ENCODE peak calls at places on chromosome 9, in six cellular contexts. V is dorsolateral prefrontal cortex, A is brain microvascular endothelial cell, Z is sigmoid colon, H is fibroblast of lung, K is small intestine. R is an unnamed sample.
A peak's percentile ranks its signal among the peaks of the same experiment; 100 is the strongest.

GRCh38 chr9:119157196-119157595 is 212.0 kb downstream of the BRINP1 start:
- DNase-seq in Z (no peak), H (peak; percentile 57), K (no peak), A (no peak), V (no peak), R (no peak)

GRCh38 chr9:116345817-116346216 is 192.2 kb downstream of the PAPPA start:
- DNase-seq in K (no peak), Z (no peak), A (no peak), H (no peak), V (no peak), R (no peak)

GRCh38 chr9:103942171-103942570 is 151.9 kb upstream of the SMC2 start:
- DNase-seq in H (no peak), Z (no peak), K (no peak), A (no peak), V (no peak), R (no peak)

GRCh38 chr9:80501635-80502034 is 929.9 kb downstream of the TLE4 start:
- DNase-seq in A (peak; percentile 51), H (peak; percentile 3), Z (no peak), V (no peak), K (no peak), R (no peak)

GRCh38 chr9:124574944-124575343 is 67.7 kb upstream of the NR5A1 start:
- DNase-seq in K (peak; percentile 45), A (peak; percentile 53), V (no peak), Z (no peak), H (peak; percentile 71), R (no peak)

GRCh38 chr9:77846957-77847574 is 184.5 kb downstream of the GNAQ start:
- DNase-seq in A (peak; percentile 55), Z (no peak), V (no peak), K (peak; percentile 21), H (peak; percentile 70), R (no peak)

GRCh38 chr9:3331801-3332200 is 194.0 kb downstream of the RFX3 start:
- DNase-seq in Z (no peak), K (no peak), A (peak; percentile 3), V (no peak), H (no peak), R (no peak)

GRCh38 chr9:8917978-8918739 is 1118.6 kb upstream of the DMAC1 start:
- DNase-seq in K (no peak), A (no peak), V (no peak), H (no peak), Z (no peak), R (no peak)

GRCh38 chr9:114348906-114349482 is 19.3 kb downstream of the ORM2 start:
- DNase-seq in A (peak; percentile 98), K (no peak), Z (peak; percentile 95), V (no peak), H (peak; percentile 100), R (peak; percentile 22)

GRCh38 chr9:3936520-3937235 is 363.2 kb downstream of the GLIS3 start:
- DNase-seq in V (no peak), K (no peak), Z (no peak), A (no peak), H (no peak), R (no peak)

GRCh38 chr9:114061830-114062474 is 16.1 kb downstream of the AMBP start:
- DNase-seq in H (no peak), A (no peak), K (peak; percentile 8), V (no peak), Z (no peak), R (no peak)

GRCh38 chr9:71716138-71716909 is 52.0 kb downstream of the CEMIP2 start:
- DNase-seq in Z (no peak), K (no peak), H (no peak), A (no peak), V (no peak), R (no peak)

GRCh38 chr9:133777111-133777791 is 39.1 kb upstream of the SARDH start:
- DNase-seq in V (peak; percentile 16), K (no peak), A (no peak), Z (no peak), H (no peak), R (no peak)

GRCh38 chr9:94915476-94916450 is 189.3 kb downstream of the AOPEP start:
- DNase-seq in V (no peak), H (no peak), Z (no peak), A (no peak), K (no peak), R (no peak)

GRCh38 chr9:113873926-113874325 is 2.2 kb upstream of the ZNF618 start:
- DNase-seq in V (no peak), A (no peak), H (no peak), K (no peak), Z (no peak), R (no peak)

GRCh38 chr9:37970301-37971106 is 66.6 kb upstream of the SLC25A51 start:
- DNase-seq in H (no peak), A (no peak), Z (no peak), V (no peak), K (no peak), R (no peak)

GRCh38 chr9:136326061-136326776 is 1.1 kb upstream of the GPSM1 start:
- DNase-seq in Z (no peak), V (no peak), K (no peak), A (peak; percentile 34), H (peak; percentile 82), R (no peak)

GRCh38 chr9:105862002-105862401 is 167.7 kb downstream of the TMEM38B start:
- DNase-seq in A (no peak), K (no peak), V (no peak), H (no peak), Z (no peak), R (no peak)

GRCh38 chr9:114905160-114905940 is 25.0 kb downstream of the TNFSF8 start:
- DNase-seq in V (no peak), Z (no peak), K (no peak), H (no peak), A (no peak), R (no peak)

GRCh38 chr9:107465467-107466451 is 23.8 kb downstream of the KLF4 start:
- DNase-seq in V (peak; percentile 53), A (peak; percentile 45), K (peak; percentile 48), H (peak; percentile 26), Z (peak; percentile 88), R (peak; percentile 37)

GRCh38 chr9:14066815-14067214 is 247.1 kb downstream of the NFIB start:
- DNase-seq in H (no peak), A (no peak), Z (no peak), V (no peak), K (no peak), R (no peak)

DNA sequence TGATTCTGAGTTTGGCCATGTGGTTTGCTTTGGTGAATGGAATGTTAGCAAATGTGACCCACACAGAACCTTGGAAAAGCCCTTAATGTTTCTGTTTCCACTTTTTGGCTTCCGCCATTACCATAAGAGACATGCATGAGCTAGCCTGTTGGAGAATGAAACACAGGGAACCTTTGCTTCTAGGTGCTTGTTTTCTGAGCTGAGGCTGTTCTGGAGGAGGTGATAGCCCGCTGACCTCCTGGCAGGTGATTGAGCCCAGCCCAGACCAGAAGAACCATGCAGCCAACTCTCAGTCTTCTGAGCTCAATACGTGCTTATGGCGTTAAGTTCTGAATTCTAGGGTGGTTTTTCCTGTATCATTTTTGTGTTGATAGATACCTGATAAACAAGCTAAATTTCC is 148.6 kb upstream of the KLF9 start:
- DNase-seq in A (no peak), Z (no peak), V (no peak), K (no peak), H (no peak), R (no peak)
- H3K27ac ChIP-seq in A (peak overlapping the region; percentile 78), Z (peak overlapping the region; percentile 54), V (no peak overlapping the region), K (peak overlapping the region; percentile 86), H (peak overlapping the region; percentile 13), R (no peak overlapping the region)

GRCh38 chr9:69180200-69180599 is 6.1 kb downstream of the TJP2 start:
- DNase-seq in Z (no peak), V (no peak), A (no peak), H (no peak), K (no peak), R (no peak)
- H3K27ac ChIP-seq in Z (peak overlapping the region; percentile 0), V (peak overlapping the region; percentile 98), A (peak overlapping the region; percentile 77), H (peak overlapping the region; percentile 89), K (peak overlapping the region; percentile 76), R (no peak overlapping the region)

DNA sequence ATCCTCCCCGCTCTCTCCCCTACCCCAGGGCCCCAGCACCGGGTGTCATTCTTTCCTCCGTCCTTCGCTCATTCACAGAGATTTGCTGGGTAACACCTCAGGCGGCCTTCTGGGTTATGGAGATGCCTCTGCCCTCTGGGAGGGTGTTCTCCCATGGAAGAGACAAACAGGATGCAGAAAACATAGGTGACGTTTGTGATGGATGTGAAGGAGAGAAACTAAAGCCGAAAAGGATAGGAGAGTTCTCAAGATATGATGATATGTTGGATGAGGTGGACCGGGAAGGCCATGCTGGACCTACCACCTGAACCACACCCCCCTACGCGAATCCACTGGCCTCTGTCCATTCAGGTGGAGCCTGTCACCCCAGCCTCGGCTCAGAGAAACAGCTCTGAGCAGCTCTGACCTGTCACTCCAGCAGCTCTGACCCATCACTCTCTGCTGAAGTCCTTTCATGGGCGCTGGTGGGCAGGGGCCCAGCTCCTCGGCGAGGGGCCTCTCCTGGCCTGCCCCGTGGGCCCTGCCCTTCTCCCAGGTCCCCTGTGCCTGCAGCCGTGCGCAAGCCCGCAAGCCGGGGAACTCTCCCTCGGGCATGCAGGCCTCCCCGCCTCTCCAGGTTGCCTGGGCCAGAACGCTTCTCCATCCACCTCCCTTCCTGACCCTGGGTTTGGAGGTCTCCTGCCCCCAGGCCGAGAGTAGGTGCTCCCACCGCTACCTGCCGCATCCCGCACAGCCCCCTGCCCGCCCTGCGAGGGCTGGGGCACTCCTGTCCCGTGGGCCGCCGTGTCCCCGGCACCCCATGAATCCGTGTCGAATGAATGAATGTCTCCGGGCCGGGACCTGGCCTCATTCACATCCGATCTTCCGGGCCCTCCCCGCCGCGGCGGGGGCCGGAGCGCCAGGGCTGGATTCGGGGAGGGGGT is 717 bp upstream of the NCS1 start:
- DNase-seq in V (no peak), K (no peak), A (no peak), H (no peak), Z (peak; percentile 71), R (no peak)
- H3K27ac ChIP-seq in V (peak overlapping the region; percentile 89), K (no peak overlapping the region), A (no peak overlapping the region), H (no peak overlapping the region), Z (peak overlapping the region; percentile 81), R (peak overlapping the region; percentile 67)

GRCh38 chr9:76366275-76366674 is 28.0 kb downstream of the RFK start:
- DNase-seq in V (no peak), A (no peak), Z (no peak), K (peak; percentile 84), H (no peak), R (no peak)
- H3K27ac ChIP-seq in V (no peak overlapping the region), A (no peak overlapping the region), Z (no peak overlapping the region), K (no peak overlapping the region), H (no peak overlapping the region), R (no peak overlapping the region)

GRCh38 chr9:121372239-121372562 is 2.2 kb upstream of the STOM start:
- DNase-seq in K (no peak), V (no peak), H (no peak), A (no peak), Z (no peak), R (no peak)

GRCh38 chr9:121371495-121371911 is 1.5 kb upstream of the STOM start:
- DNase-seq in K (no peak), H (no peak), V (no peak), Z (no peak), A (no peak), R (no peak)

GRCh38 chr9:121373401-121373769 is 3.3 kb upstream of the STOM start:
- DNase-seq in Z (no peak), H (no peak), K (no peak), V (no peak), A (no peak), R (no peak)

GRCh38 chr9:121369595-121370265 is at the start of gene STOM:
- DNase-seq in H (peak; percentile 74), A (peak; percentile 64), K (peak; percentile 60), Z (peak; percentile 97), V (no peak), R (no peak)

GRCh38 chr9:121372563-121373400 is 2.7 kb upstream of the STOM start:
- DNase-seq in V (no peak), Z (peak; percentile 69), H (peak; percentile 25), K (peak; percentile 26), A (no peak), R (no peak)
- H3K27ac ChIP-seq in V (peak overlapping the region; percentile 27), Z (peak overlapping the region; percentile 99), H (peak overlapping the region; percentile 30), K (peak overlapping the region; percentile 55), A (no peak overlapping the region), R (no peak overlapping the region)

GRCh38 chr9:88949961-88950340 is 41.3 kb upstream of the S1PR3 start:
- DNase-seq in K (peak; percentile 13), V (no peak), Z (no peak), H (peak; percentile 65), A (peak; percentile 37), R (no peak)
- H3K27ac ChIP-seq in K (peak overlapping the region; percentile 9), V (no peak overlapping the region), Z (peak overlapping the region; percentile 79), H (no peak overlapping the region), A (peak overlapping the region; percentile 19), R (no peak overlapping the region)